ENCODE peak calls at places on chromosome 5, in nine cellular contexts. U is CD8-positive, alpha-beta memory T cell; L is GDM1; T is effector memory CD8-positive, alpha-beta T cell; H is A172; D is DMS 273 treated with DMSO at 0.1 percent for 48 hours; W is A673; G is T-helper 17 cell; Q is H54. Y is an unnamed sample.

GRCh38 chr5:1840741-1841521 is 39.7 kb downstream of the NDUFS6 start:
- DNase-seq in D (no peak), Q (no peak), U (no peak), W (no peak), T (no peak), H (no peak), L (no peak), G (no peak), Y (no peak)

GRCh38 chr5:119288364-119289047 is 67.3 kb upstream of the TNFAIP8 start:
- DNase-seq in W (no peak), D (no peak), U (no peak), G (no peak), L (no peak), H (no peak), T (no peak), Q (no peak), Y (peak; percentile 64)

GRCh38 chr5:151772029-151772867 is 494 bp downstream of the G3BP1 start:
- DNase-seq in D (no peak), T (peak; percentile 47), H (no peak), W (peak; percentile 35), U (peak; percentile 53), Q (no peak), G (no peak), L (no peak), Y (peak; percentile 43)

GRCh38 chr5:57680686-57681085 is 198.1 kb upstream of the ACTBL2 start:
- DNase-seq in U (no peak), T (no peak), G (no peak), Q (no peak), L (no peak), W (no peak), D (no peak), H (no peak), Y (no peak)

GRCh38 chr5:147332643-147333042 is 97.8 kb downstream of the STK32A start:
- DNase-seq in W (no peak), T (no peak), Q (no peak), L (no peak), U (no peak), H (no peak), D (no peak), G (no peak), Y (no peak)

GRCh38 chr5:158807-159447 is 32.4 kb upstream of the LRRC14B start:
- DNase-seq in W (no peak), H (no peak), D (no peak), U (no peak), Q (no peak), L (no peak), T (no peak), G (no peak), Y (no peak)

GRCh38 chr5:56170557-56170956 is 62.6 kb downstream of the ANKRD55 start:
- DNase-seq in D (no peak), G (no peak), T (no peak), W (no peak), U (no peak), L (no peak), Q (no peak), H (peak; percentile 43), Y (no peak)

GRCh38 chr5:132205385-132206125 is 22.1 kb downstream of the P4HA2 start:
- DNase-seq in Q (no peak), T (no peak), U (no peak), D (peak; percentile 93), W (no peak), L (no peak), G (no peak), H (no peak), Y (peak; percentile 95)

GRCh38 chr5:122229551-122229950 is 82.5 kb upstream of the SNCAIP start:
- DNase-seq in D (no peak), U (no peak), L (no peak), G (no peak), T (no peak), H (no peak), Q (no peak), W (no peak), Y (no peak)

GRCh38 chr5:154288145-154288544 is 97.6 kb downstream of the GALNT10 start:
- DNase-seq in W (no peak), L (no peak), Q (no peak), T (no peak), H (no peak), U (no peak), D (no peak), G (no peak), Y (peak; percentile 22)

GRCh38 chr5:87382224-87382623 is 30.5 kb downstream of the CCNH start:
- DNase-seq in D (no peak), G (no peak), L (no peak), H (no peak), Q (no peak), U (no peak), T (no peak), W (no peak), Y (no peak)

GRCh38 chr5:78803386-78803785 is 154.8 kb upstream of the LHFPL2 start:
- DNase-seq in L (no peak), W (no peak), U (no peak), G (no peak), Q (no peak), H (no peak), D (no peak), T (no peak), Y (no peak)

GRCh38 chr5:123156577-123157296 is 67.7 kb downstream of the PRDM6 start:
- DNase-seq in U (no peak), D (no peak), W (no peak), T (no peak), L (no peak), H (peak; percentile 78), Q (no peak), G (no peak), Y (no peak)

GRCh38 chr5:26791433-26791832 is 247.0 kb downstream of the CDH9 start:
- DNase-seq in H (peak; percentile 22), G (no peak), W (peak; percentile 0), Q (no peak), T (no peak), L (no peak), D (no peak), U (no peak), Y (no peak)

GRCh38 chr5:80925940-80926339 is 34.2 kb upstream of the RASGRF2 start:
- DNase-seq in L (no peak), G (no peak), U (no peak), W (no peak), Q (no peak), D (no peak), T (no peak), H (no peak), Y (no peak)

GRCh38 chr5:10354048-10354872 is 765 bp downstream of the MARCHF6 start:
- DNase-seq in T (peak; percentile 39), L (no peak), U (peak; percentile 53), G (no peak), D (peak; percentile 28), H (peak; percentile 25), W (peak; percentile 53), Q (no peak), Y (peak; percentile 54)

GRCh38 chr5:131634666-131634995 is 398 bp downstream of the RAPGEF6 start:
- DNase-seq in Q (peak; percentile 13), H (peak; percentile 62), G (peak; percentile 46), T (peak; percentile 62), W (peak; percentile 59), D (peak; percentile 23), L (peak; percentile 48), U (no peak), Y (peak; percentile 75)

GRCh38 chr5:80069251-80069650 is 34.1 kb downstream of the THBS4 start:
- DNase-seq in T (no peak), G (no peak), L (no peak), D (peak; percentile 63), H (no peak), Q (no peak), U (no peak), W (peak; percentile 51), Y (no peak)

GRCh38 chr5:175746851-175747250 is 89.0 kb downstream of the HRH2 start:
- DNase-seq in T (no peak), W (peak; percentile 1), H (peak; percentile 39), U (no peak), G (no peak), Q (peak; percentile 38), D (peak; percentile 39), L (no peak), Y (peak; percentile 51)